ENCODE peak calls at places on chromosome 3, in five cellular contexts. G is OCI-LY7, A is tibial nerve, L is progenitor cell of endocrine pancreas, X is mesothelial cell of epicardium. Y is an unnamed sample.

GRCh38 chr3:50652709-50653108 is 22.0 kb upstream of the DOCK3 start:
- DNase-seq in G (peak; percentile 57), A (no peak), L (no peak), X (no peak), Y (no peak)

GRCh38 chr3:155912574-155913190 is 42.2 kb downstream of the GMPS start:
- DNase-seq in G (no peak), A (no peak), L (no peak), X (no peak), Y (no peak)

GRCh38 chr3:75171632-75172230 is 492.4 kb upstream of the FRG2C start:
- DNase-seq in G (peak; percentile 11), A (no peak), L (no peak), X (no peak), Y (no peak)

GRCh38 chr3:115624029-115624645 is 827 bp downstream of the GAP43 start:
- DNase-seq in G (no peak), A (no peak), L (no peak), X (no peak), Y (no peak)

GRCh38 chr3:15439476-15439875 is 12.1 kb downstream of the EAF1 start:
- DNase-seq in G (no peak), A (no peak), L (no peak), X (no peak), Y (no peak)

GRCh38 chr3:195140816-195141793 is 129.9 kb downstream of the XXYLT1 start:
- DNase-seq in G (no peak), A (no peak), L (no peak), X (no peak), Y (no peak)

GRCh38 chr3:126322181-126322967 is 34.8 kb downstream of the KLF15 start:
- DNase-seq in G (no peak), A (no peak), L (no peak), X (peak; percentile 11), Y (peak; percentile 1)

GRCh38 chr3:48320994-48321393 is 12.5 kb downstream of the SPINK8 start:
- DNase-seq in G (peak; percentile 22), A (no peak), L (no peak), X (no peak), Y (no peak)

GRCh38 chr3:43288366-43288765 is 2.0 kb downstream of the SNRK start:
- DNase-seq in G (peak; percentile 51), A (no peak), L (no peak), X (no peak), Y (no peak)

GRCh38 chr3:193842832-193843446 is 249.9 kb downstream of the OPA1 start:
- DNase-seq in G (no peak), A (no peak), L (no peak), X (no peak), Y (no peak)

GRCh38 chr3:58173670-58174472 is 36.9 kb downstream of the DNASE1L3 start:
- DNase-seq in G (peak; percentile 58), A (no peak), L (peak; percentile 26), X (no peak), Y (no peak)

GRCh38 chr3:42130329-42131070 is 39.3 kb downstream of the TRAK1 start:
- DNase-seq in G (no peak), A (no peak), L (no peak), X (no peak), Y (no peak)

GRCh38 chr3:40097507-40098117 is 211.9 kb upstream of the EIF1B start:
- DNase-seq in G (no peak), A (no peak), L (no peak), X (no peak), Y (no peak)

GRCh38 chr3:10703875-10704274 is 112.2 kb upstream of the SLC6A11 start:
- DNase-seq in G (peak; percentile 25), A (no peak), L (no peak), X (no peak), Y (no peak)

GRCh38 chr3:43389388-43390254 is 103.3 kb downstream of the SNRK start:
- DNase-seq in G (peak; percentile 4), A (peak; percentile 45), L (no peak), X (no peak), Y (peak; percentile 45)

GRCh38 chr3:127787071-127787490 is 35.2 kb downstream of the MGLL start:
- DNase-seq in G (no peak), A (no peak), L (no peak), X (no peak), Y (no peak)

GRCh38 chr3:155984791-155985417 is 114.5 kb downstream of the GMPS start:
- DNase-seq in G (no peak), A (no peak), L (no peak), X (no peak), Y (no peak)

GRCh38 chr3:140421884-140422283 is 256.0 kb upstream of the TRIM42 start:
- DNase-seq in G (no peak), A (no peak), L (no peak), X (no peak), Y (no peak)

GRCh38 chr3:9745521-9745920 is 4.2 kb upstream of the OGG1 start:
- DNase-seq in G (no peak), A (no peak), L (no peak), X (no peak), Y (no peak)

GRCh38 chr3:11302444-11302843 is 30.2 kb downstream of the ATG7 start:
- DNase-seq in G (no peak), A (no peak), L (no peak), X (no peak), Y (no peak)

GRCh38 chr3:179898024-179898423 is 138.7 kb downstream of the PEX5L start:
- DNase-seq in G (peak; percentile 62), A (no peak), L (no peak), X (no peak), Y (no peak)

GRCh38 chr3:37183976-37184375 is 9.6 kb upstream of the LRRFIP2 start:
- DNase-seq in G (no peak), A (peak; percentile 9), L (no peak), X (no peak), Y (no peak)

GRCh38 chr3:122100591-122101491 is 45.7 kb downstream of the CD86 start:
- DNase-seq in G (peak; percentile 27), A (no peak), L (no peak), X (no peak), Y (no peak)

GRCh38 chr3:178263236-178263916 is 272.9 kb upstream of the KCNMB2 start:
- DNase-seq in G (no peak), A (no peak), L (no peak), X (no peak), Y (no peak)

GRCh38 chr3:63967675-63968611 is 55.4 kb downstream of the PSMD6 start:
- DNase-seq in G (no peak), A (peak; percentile 54), L (no peak), X (no peak), Y (peak; percentile 39)

GRCh38 chr3:171221104-171221503 is 194.6 kb upstream of the SLC2A2 start:
- DNase-seq in G (no peak), A (no peak), L (no peak), X (no peak), Y (no peak)

GRCh38 chr3:171221597-171221996 is 195.1 kb upstream of the SLC2A2 start:
- DNase-seq in G (no peak), A (no peak), L (no peak), X (no peak), Y (no peak)

GRCh38 chr3:171213907-171214306 is 187.4 kb upstream of the SLC2A2 start:
- DNase-seq in G (no peak), A (no peak), L (no peak), X (no peak), Y (no peak)

GRCh38 chr3:171219258-171219657 is 192.7 kb upstream of the SLC2A2 start:
- DNase-seq in G (no peak), A (no peak), L (no peak), X (no peak), Y (no peak)

GRCh38 chr3:171218069-171218468 is 191.5 kb upstream of the SLC2A2 start:
- DNase-seq in G (no peak), A (no peak), L (no peak), X (no peak), Y (no peak)
- TF ChIP-seq CTCF in G (no peak), A (no peak), L (no peak), X (no peak), Y (no peak)

GRCh38 chr3:171511450-171511849 is 51.2 kb upstream of the TNIK start:
- DNase-seq in G (no peak), A (no peak), L (no peak), X (no peak), Y (no peak)
- TF ChIP-seq CTCF in G (no peak), A (no peak), L (no peak), X (no peak), Y (no peak)

DNA sequence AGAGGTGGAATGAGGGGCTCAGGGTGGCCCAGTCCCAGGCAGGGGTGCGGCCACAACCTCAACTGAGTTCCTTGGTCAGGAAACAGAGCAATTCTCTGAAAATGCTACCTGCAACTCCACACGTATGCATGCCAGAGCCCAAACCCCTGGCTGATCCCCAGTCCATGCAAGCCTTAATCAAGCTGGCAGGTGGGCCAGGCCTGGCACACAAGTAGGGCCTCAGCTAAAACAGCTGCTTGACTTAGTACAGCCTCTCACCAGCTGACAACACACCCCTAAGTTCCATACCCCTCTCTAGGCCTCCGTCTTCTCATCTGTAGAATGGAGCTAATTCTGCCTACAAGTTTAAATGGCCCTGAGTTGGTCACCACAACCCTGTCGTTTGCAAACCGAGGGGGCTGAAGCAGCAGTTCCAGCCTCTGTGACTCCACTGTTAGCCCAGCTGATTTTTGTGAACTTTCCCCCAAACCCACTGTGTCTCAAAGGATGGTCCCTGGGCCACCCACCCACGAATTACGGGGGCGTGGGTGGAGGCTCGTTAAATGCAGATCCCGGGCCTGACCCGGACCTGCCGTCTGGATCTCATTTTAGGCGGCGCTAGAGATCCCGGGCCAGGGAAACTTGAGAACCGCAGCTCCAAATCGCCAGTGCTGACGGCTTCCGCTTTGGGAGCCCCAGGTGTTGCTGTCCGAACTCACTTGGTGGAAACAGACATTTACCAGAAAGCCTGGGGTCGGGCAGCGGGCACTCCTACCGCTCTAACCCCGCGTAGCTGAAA is 927 bp downstream of the CHDH start:
- DNase-seq in G (peak; percentile 20), A (peak; percentile 34), L (no peak), X (no peak), Y (no peak)
- TF ChIP-seq CTCF in G (peak; percentile 23), A (no peak), L (peak; percentile 47), X (no peak), Y (no peak)

GRCh38 chr3:30640856-30641255 is 34.5 kb downstream of the TGFBR2 start:
- DNase-seq in G (no peak), A (no peak), L (no peak), X (no peak), Y (no peak)

GRCh38 chr3:30641612-30642251 is 35.3 kb downstream of the TGFBR2 start:
- DNase-seq in G (no peak), A (no peak), L (no peak), X (no peak), Y (no peak)

GRCh38 chr3:30643763-30644462 is 37.5 kb downstream of the TGFBR2 start:
- DNase-seq in G (peak; percentile 84), A (no peak), L (no peak), X (no peak), Y (peak; percentile 58)

GRCh38 chr3:30644615-30645014 is 38.2 kb downstream of the TGFBR2 start:
- DNase-seq in G (peak; percentile 82), A (peak; percentile 97), L (no peak), X (no peak), Y (peak; percentile 47)

DNA sequence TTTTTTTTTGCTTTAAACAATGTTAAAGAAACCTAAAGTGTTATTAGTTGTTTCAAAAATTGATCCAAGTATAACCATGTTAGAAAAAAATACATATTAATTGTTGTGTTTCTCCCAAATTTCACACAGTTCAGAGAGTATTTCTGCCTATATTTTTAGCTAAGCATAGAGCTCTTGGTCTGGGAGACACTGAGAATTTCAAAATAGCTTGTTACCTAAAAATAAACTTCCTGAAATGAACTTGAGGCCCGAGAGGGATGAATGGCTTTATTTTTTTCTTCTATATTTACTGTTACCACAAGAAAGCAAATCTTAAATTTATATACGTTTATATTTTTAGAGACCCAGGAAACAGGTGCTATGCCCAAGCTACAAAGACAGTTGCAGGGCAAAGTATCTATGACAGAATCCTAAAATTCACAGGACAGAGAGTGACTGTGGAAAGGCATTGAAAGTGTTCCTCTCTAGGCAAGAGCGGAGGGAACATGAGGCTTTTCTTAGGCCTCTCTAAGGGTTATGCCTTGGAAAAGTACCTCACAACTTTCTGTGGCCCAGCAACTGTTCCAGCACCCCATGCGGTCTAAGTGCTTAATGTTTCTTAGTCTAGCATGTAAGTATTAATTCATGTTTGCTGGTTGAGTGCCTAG is 36.4 kb downstream of the TGFBR2 start:
- DNase-seq in G (peak; percentile 79), A (no peak), L (no peak), X (no peak), Y (no peak)
- TF ChIP-seq CTCF in G (no peak), A (no peak), L (no peak), X (no peak), Y (no peak)

Y was measured in natural killer cell.